ENCODE peak calls at places on chromosomes 2 and 18, in seven cellular contexts. K, T, C, Y, P, J and V are unnamed samples.

GRCh38 chr2:46351388-46352141 is 54.4 kb downstream of the EPAS1 start:
- DNase-seq in T (no peak), C (no peak), P (no peak), J (no peak), K (peak), Y (no peak), V (no peak)

GRCh38 chr2:188695953-188696352 is 278.2 kb upstream of the COL3A1 start:
- DNase-seq in C (no peak), K (no peak), Y (no peak), J (no peak), P (no peak), T (no peak), V (no peak)

GRCh38 chr2:30273574-30273929 is 42.2 kb downstream of the LBH start:
- DNase-seq in J (no peak), C (no peak), K (no peak), Y (no peak), P (no peak), T (no peak), V (no peak)

GRCh38 chr18:50044402-50044801 is 150.5 kb downstream of the MYO5B start:
- DNase-seq in Y (no peak), P (no peak), T (no peak), J (no peak), C (no peak), K (no peak), V (no peak)

GRCh38 chr2:215773728-215774127 is 239.6 kb downstream of the MREG start:
- DNase-seq in K (peak), Y (no peak), J (no peak), C (no peak), P (peak), T (no peak), V (peak)

GRCh38 chr18:26383454-26384270 is 157.4 kb downstream of the TAF4B start:
- DNase-seq in Y (no peak), C (peak), T (peak), K (no peak), J (no peak), P (no peak), V (no peak)

GRCh38 chr18:59416818-59417217 is 57.8 kb upstream of the LMAN1 start:
- DNase-seq in K (no peak), P (no peak), J (no peak), T (no peak), C (peak), Y (no peak), V (no peak)

GRCh38 chr18:37516361-37516853 is 49.2 kb downstream of the CELF4 start:
- DNase-seq in K (no peak), P (no peak), C (no peak), Y (no peak), T (no peak), J (no peak), V (no peak)

GRCh38 chr2:63841254-63842022 is at the start of gene UGP2:
- DNase-seq in P (peak), J (no peak), K (peak), T (peak), C (peak), Y (no peak), V (peak)

DNA sequence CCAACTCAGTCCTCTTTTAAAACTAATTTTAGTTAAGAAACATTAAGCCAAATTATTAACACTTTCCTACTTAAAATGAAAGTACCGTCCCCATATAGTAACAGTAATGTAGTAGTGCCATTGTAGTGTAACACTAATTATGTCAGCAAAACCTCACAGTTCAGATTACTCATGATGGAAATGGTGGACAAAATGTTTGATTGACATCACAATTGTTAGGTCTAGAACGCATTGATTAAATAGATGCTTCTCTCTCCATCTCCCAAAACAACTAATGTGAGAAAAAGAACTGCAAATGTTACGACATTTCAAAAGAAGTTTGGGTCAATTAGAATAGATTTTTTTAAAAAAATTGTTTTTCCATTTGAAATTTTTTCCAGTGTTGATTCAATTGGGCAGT is 1.2 kb upstream of the ATF2 start:
- DNase-seq in T (no peak), K (no peak), Y (no peak), J (no peak), C (no peak), P (no peak), V (no peak)
- H3K4me3 ChIP-seq in T (peak), K (peak), Y (peak), J (peak), C (peak), P (no peak), V (peak)

DNA sequence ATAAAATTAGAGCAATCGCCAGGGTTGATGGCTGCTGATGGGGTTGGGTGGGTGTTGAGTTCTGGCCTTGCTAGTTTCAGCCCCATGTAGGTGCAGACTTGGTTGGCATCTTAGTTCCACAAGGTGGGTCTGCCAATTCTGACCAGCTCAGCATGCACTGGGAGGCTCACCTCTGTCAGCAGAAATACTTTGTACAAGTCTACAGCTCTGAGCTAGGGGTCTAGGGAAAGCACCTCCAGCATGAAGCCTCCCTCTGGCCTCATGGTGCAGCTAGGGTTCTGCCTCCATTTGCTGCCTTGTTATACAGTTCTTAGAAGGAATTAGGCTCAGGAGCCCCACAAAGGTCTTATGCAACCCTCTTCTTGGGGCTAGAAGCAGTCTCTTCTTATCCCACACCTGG is 278.9 kb upstream of the HDAC4 start:
- DNase-seq in Y (no peak), T (no peak), K (no peak), J (peak), C (no peak), P (no peak), V (no peak)
- H3K4me3 ChIP-seq in Y (no peak), T (no peak), K (no peak), J (no peak), C (no peak), P (no peak), V (no peak)

GRCh38 chr2:2010266-2010665 is 266.0 kb upstream of the PXDN start:
- DNase-seq in K (no peak), P (no peak), J (no peak), C (no peak), Y (no peak), T (no peak), V (no peak)

GRCh38 chr2:2013476-2013875 is 269.2 kb upstream of the PXDN start:
- DNase-seq in T (no peak), C (no peak), P (no peak), J (no peak), Y (no peak), K (no peak), V (no peak)

GRCh38 chr2:2012505-2012904 is 268.2 kb upstream of the PXDN start:
- DNase-seq in P (no peak), J (no peak), Y (no peak), C (no peak), K (no peak), T (no peak), V (no peak)

DNA sequence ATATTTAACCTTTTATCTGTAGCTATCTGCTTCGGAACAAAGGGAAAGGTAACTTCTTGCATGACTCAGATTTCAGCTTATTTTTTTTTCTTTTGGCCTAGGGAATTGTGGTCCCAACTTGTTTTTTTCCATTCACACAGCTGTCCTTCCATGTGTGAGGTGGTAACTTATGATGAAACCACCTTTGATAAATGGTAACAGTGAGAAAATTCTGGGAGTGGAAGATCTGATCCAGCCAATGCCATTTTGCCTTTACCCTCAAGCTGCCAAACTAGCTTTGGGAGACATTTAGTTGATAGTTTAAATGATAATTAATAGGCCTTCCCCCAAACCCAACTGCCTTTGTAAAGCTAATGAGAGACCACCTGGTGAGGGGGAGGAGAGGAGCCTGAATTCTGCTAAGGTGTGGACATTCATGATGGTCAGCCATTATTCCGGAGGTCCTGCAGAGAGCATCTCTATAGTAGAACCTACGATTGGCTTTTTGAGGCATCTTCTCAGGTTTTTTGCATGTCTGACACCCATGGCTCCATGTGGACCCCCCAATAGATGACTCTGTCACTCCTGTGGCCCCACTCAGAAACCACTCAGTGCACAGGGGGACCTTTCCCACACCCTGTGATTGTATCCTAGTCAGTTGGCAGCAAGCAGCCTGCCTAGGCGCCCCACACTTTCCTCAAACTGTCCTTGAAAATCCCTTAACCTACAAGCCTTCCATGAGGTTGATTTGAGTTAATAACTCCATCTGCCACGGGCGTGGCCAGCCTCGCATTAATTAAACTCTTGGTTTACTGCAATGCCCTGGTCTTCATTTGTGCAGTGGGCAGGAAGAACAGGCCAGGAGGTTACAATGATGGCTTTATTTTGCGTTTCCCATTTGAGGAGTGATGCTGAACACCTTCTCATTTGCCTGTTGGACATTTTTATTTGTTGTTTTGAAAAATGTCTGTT is 263.5 kb upstream of the PXDN start:
- DNase-seq in K (no peak), P (no peak), C (no peak), Y (no peak), J (no peak), T (no peak), V (no peak)
- H3K4me3 ChIP-seq in K (no peak), P (no peak), C (no peak), Y (no peak), J (no peak), T (no peak), V (no peak)

DNA sequence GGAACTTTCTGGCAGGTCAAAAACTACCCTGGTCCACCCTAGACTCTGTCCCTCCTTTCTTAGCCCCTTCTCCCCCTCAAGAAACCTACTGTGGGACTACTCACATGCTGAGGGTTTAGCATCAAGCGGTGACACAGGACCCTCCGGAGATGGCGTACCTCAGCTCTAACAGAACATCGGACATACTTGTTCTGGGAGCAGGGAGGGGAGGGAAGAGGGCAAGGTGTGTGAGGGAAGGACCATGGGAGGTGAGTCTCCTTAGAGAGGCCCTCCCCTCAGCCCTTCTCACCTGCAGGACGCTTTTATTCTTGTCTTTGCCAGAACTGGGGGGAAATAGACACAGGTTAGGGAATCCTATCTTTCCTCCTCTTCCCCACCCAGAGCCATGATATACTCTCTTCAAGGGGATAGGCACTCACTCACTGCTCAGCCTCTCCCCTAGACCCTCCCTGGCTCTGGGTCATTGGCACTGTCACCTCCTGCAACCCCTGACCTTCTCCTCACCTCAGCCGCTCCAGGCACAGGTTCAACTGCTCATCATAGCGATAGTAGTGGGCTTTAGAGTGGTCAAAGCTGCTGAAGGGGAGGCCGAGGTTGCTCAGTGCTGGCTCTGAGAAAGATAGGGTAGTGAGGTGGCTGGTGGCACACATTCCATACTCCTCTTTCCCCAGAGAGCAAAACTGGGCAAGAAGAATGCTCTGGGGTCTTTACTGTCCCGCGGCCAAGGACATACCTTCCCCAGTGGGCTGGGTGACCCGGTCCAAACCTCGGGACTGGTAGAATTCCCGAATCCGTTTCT is 1.8 kb downstream of the PCGF1 start:
- DNase-seq in C (no peak), T (no peak), J (no peak), Y (no peak), P (no peak), K (no peak), V (no peak)
- H3K4me3 ChIP-seq in C (no peak), T (peak), J (no peak), Y (no peak), P (no peak), K (no peak), V (no peak)

DNA sequence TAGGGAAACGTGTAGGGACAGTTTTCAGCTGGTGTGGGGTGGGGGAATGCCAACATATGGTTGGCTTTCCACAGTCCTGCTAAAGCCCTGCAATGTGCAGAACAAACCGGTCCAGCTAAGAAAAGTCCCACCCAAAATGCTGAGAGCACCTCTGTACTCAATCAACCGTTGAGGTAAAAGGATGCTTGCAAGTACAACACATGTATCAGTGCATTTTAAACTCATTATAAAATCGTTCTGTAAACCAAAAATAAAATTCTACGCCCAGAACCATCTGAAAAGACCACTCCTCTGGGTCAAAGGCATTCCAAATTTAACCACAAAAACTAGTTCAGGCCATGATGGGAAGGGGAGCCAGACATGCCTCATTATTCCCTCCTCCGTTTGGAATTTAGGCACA is 2.0 kb upstream of the TYMS start:
- DNase-seq in K (no peak), Y (no peak), T (no peak), J (no peak), C (no peak), P (no peak), V (no peak)
- H3K4me3 ChIP-seq in K (no peak), Y (no peak), T (no peak), J (no peak), C (no peak), P (no peak), V (no peak)

GRCh38 chr18:24055878-24056277 is 41.3 kb downstream of the TTC39C start:
- DNase-seq in J (no peak), T (no peak), P (no peak), Y (no peak), K (no peak), C (no peak), V (no peak)
- H3K4me3 ChIP-seq in J (peak), T (no peak), P (no peak), Y (no peak), K (no peak), C (no peak), V (no peak)

GRCh38 chr18:48436907-48437306 is 27.7 kb upstream of the ZBTB7C start:
- DNase-seq in T (no peak), J (no peak), K (no peak), P (no peak), C (no peak), Y (no peak), V (no peak)

GRCh38 chr18:48440924-48441323 is 31.7 kb upstream of the ZBTB7C start:
- DNase-seq in Y (no peak), C (no peak), P (peak), T (no peak), K (no peak), J (no peak), V (no peak)

GRCh38 chr18:48442761-48443160 is 33.6 kb upstream of the ZBTB7C start:
- DNase-seq in J (no peak), T (no peak), K (no peak), C (no peak), Y (no peak), P (no peak), V (no peak)

GRCh38 chr18:48445540-48445939 is 36.4 kb upstream of the ZBTB7C start:
- DNase-seq in J (no peak), P (peak), T (peak), K (peak), Y (peak), C (peak), V (no peak)

GRCh38 chr18:48441405-48441881 is 32.3 kb upstream of the ZBTB7C start:
- DNase-seq in C (no peak), P (peak), K (no peak), T (no peak), Y (no peak), J (no peak), V (no peak)
- H3K4me3 ChIP-seq in C (no peak), P (no peak), K (no peak), T (no peak), Y (no peak), J (no peak), V (no peak)